ENCODE peak calls at places on chromosomes 3 and 15, in four cellular contexts. M is ELR, V is MM.1S, Z is HT-29. K is an unnamed sample.

GRCh38 chr3:183777016-183777618 is 48.3 kb downstream of the MAP6D1 start:
- DNase-seq in M (no peak), V (no peak), Z (no peak), K (no peak)

GRCh38 chr3:15206662-15207576 is 873 bp downstream of the CAPN7 start:
- DNase-seq in M (peak; percentile 60), V (peak; percentile 63), Z (peak; percentile 51), K (peak; percentile 77)

GRCh38 chr15:49060710-49061483 is 14.7 kb upstream of the SECISBP2L start:
- DNase-seq in M (peak; percentile 64), V (no peak), Z (no peak), K (no peak)

GRCh38 chr15:41989573-41990242 is 17.4 kb upstream of the EHD4 start:
- DNase-seq in M (peak; percentile 73), V (peak; percentile 64), Z (peak; percentile 94), K (peak; percentile 80)

GRCh38 chr3:98376631-98377030 is 13.8 kb upstream of the OR5K3 start:
- DNase-seq in M (no peak), V (no peak), Z (no peak), K (no peak)

GRCh38 chr3:183434992-183435391 is 6.6 kb upstream of the MCF2L2 start:
- DNase-seq in M (no peak), V (no peak), Z (no peak), K (no peak)

GRCh38 chr3:11566916-11567315 is 76.8 kb downstream of the VGLL4 start:
- DNase-seq in M (no peak), V (no peak), Z (no peak), K (peak; percentile 18)

GRCh38 chr3:169144691-169145090 is 518.8 kb downstream of the MECOM start:
- DNase-seq in M (peak; percentile 25), V (no peak), Z (peak; percentile 57), K (no peak)

GRCh38 chr15:70703483-70703882 is 59.9 kb downstream of the UACA start:
- DNase-seq in M (peak; percentile 70), V (no peak), Z (peak; percentile 77), K (no peak)

GRCh38 chr3:95923496-95924210 is 890.7 kb upstream of the EPHA6 start:
- DNase-seq in M (peak; percentile 2), V (no peak), Z (peak; percentile 6), K (no peak)

K was measured in NAMALWA.